ENCODE peak calls at places on chromosome 15, in eight cellular contexts. S, L, K, A, O, Y, F and M are unnamed samples.

GRCh38 chr15:92797168-92798052 is 102.7 kb upstream of the CHD2 start:
- DNase-seq in A (no peak), K (peak), L (no peak), F (peak), S (peak), Y (peak), O (no peak), M (peak)

GRCh38 chr15:48861813-48862431 is 16.0 kb upstream of the EID1 start:
- DNase-seq in L (peak), O (peak), K (peak), Y (peak), S (peak), F (peak), A (no peak), M (peak)

GRCh38 chr15:40274350-40275274 is 8.3 kb downstream of the ANKRD63 start:
- DNase-seq in O (peak), L (peak), F (peak), K (peak), S (peak), Y (peak), A (peak), M (peak)

GRCh38 chr15:31452595-31453557 is 126.2 kb downstream of the KLF13 start:
- DNase-seq in S (no peak), A (no peak), L (no peak), K (no peak), Y (no peak), F (no peak), O (no peak), M (no peak)

GRCh38 chr15:70602834-70603560 is 160.4 kb downstream of the UACA start:
- DNase-seq in O (no peak), L (no peak), K (no peak), A (no peak), F (no peak), Y (no peak), S (no peak), M (no peak)

GRCh38 chr15:64623347-64624024 is 151.9 kb downstream of the RBPMS2 start:
- DNase-seq in F (no peak), S (no peak), O (no peak), A (no peak), Y (no peak), K (no peak), L (peak), M (no peak)

GRCh38 chr15:77869021-77869895 is 208.3 kb downstream of the TBC1D2B start:
- DNase-seq in L (no peak), S (peak), F (no peak), A (no peak), K (no peak), O (no peak), Y (no peak), M (peak)

GRCh38 chr15:51600114-51600513 is 22.5 kb downstream of the DMXL2 start:
- DNase-seq in F (no peak), Y (no peak), S (peak), L (no peak), K (peak), A (no peak), O (no peak), M (peak)

GRCh38 chr15:87722941-87723691 is 533.4 kb downstream of the NTRK3 start:
- DNase-seq in L (no peak), S (no peak), O (no peak), A (no peak), F (no peak), K (no peak), Y (no peak), M (peak)

GRCh38 chr15:98801234-98801561 is 152.9 kb downstream of the IGF1R start:
- DNase-seq in K (no peak), L (no peak), S (no peak), O (no peak), F (peak), A (no peak), Y (no peak), M (no peak)

GRCh38 chr15:25545017-25545416 is 106.2 kb upstream of the UBE3A start:
- DNase-seq in Y (no peak), K (no peak), A (no peak), S (peak), O (no peak), L (no peak), F (no peak), M (no peak)

GRCh38 chr15:96342611-96343528 is 12.4 kb downstream of the NR2F2 start:
- DNase-seq in F (no peak), Y (no peak), L (no peak), O (no peak), S (no peak), A (no peak), K (no peak), M (no peak)

GRCh38 chr15:43975326-43975725 is 148.5 kb downstream of the WDR76 start:
- DNase-seq in Y (no peak), F (no peak), O (no peak), S (no peak), K (no peak), A (no peak), L (no peak), M (no peak)

GRCh38 chr15:72599855-72600464 is 54.5 kb upstream of the GOLGA6B start:
- DNase-seq in F (peak), A (no peak), S (peak), K (peak), O (no peak), Y (peak), L (no peak), M (no peak)

GRCh38 chr15:88018865-88019626 is 237.5 kb downstream of the NTRK3 start:
- DNase-seq in A (no peak), L (no peak), S (peak), F (no peak), K (no peak), Y (no peak), O (no peak), M (peak)

GRCh38 chr15:43410572-43411214 is 39.8 kb downstream of the TUBGCP4 start:
- DNase-seq in S (peak), K (peak), Y (no peak), O (no peak), L (no peak), F (no peak), A (no peak), M (no peak)

GRCh38 chr15:70770863-70771262 is 7.5 kb upstream of the UACA start:
- DNase-seq in K (no peak), A (no peak), L (no peak), S (no peak), O (no peak), F (no peak), Y (no peak), M (peak)

GRCh38 chr15:72047020-72047419 is 70.9 kb downstream of the MYO9A start:
- DNase-seq in F (no peak), K (peak), S (peak), L (no peak), A (no peak), Y (no peak), O (no peak), M (peak)

GRCh38 chr15:68594533-68595259 is 15.9 kb downstream of the CORO2B start:
- DNase-seq in S (no peak), L (no peak), A (no peak), O (no peak), Y (no peak), K (no peak), F (no peak), M (no peak)

GRCh38 chr15:74957301-74958035 is 896 bp upstream of the RPP25 start:
- DNase-seq in L (peak), O (no peak), F (no peak), K (no peak), A (no peak), S (peak), Y (no peak), M (no peak)

GRCh38 chr15:74320358-74321247 is 46.8 kb downstream of the CYP11A1 start:
- DNase-seq in O (peak), S (peak), A (peak), Y (no peak), L (peak), K (peak), F (peak), M (peak)

GRCh38 chr15:56930663-56931313 is 12.3 kb downstream of the TCF12 start:
- DNase-seq in K (no peak), Y (no peak), L (no peak), S (no peak), O (no peak), F (no peak), A (no peak), M (no peak)

GRCh38 chr15:60391722-60392340 is 6.0 kb downstream of the ANXA2 start:
- DNase-seq in L (no peak), Y (no peak), O (no peak), S (no peak), K (no peak), A (no peak), F (no peak), M (no peak)

GRCh38 chr15:39666671-39667070 is 85.8 kb downstream of the THBS1 start:
- DNase-seq in O (no peak), S (peak), Y (no peak), L (no peak), F (no peak), A (no peak), K (no peak), M (peak)

GRCh38 chr15:67992834-67993233 is 61.3 kb upstream of the PIAS1 start:
- DNase-seq in K (no peak), F (no peak), O (no peak), L (no peak), A (no peak), S (no peak), Y (no peak), M (peak)

GRCh38 chr15:31013863-31014607 is 22.6 kb upstream of the MTMR10 start:
- DNase-seq in Y (no peak), L (no peak), F (no peak), A (no peak), S (no peak), K (no peak), O (no peak), M (no peak)

GRCh38 chr15:52008698-52009434 is 10.2 kb upstream of the MAPK6 start:
- DNase-seq in O (no peak), L (no peak), A (no peak), F (peak), K (no peak), S (no peak), Y (no peak), M (no peak)

GRCh38 chr15:31325432-31325975 is 1.1 kb upstream of the KLF13 start:
- DNase-seq in S (no peak), F (peak), O (peak), Y (peak), A (peak), L (peak), K (peak), M (no peak)

GRCh38 chr15:70956196-70956595 is 63.6 kb downstream of the LRRC49 start:
- DNase-seq in F (no peak), L (no peak), A (no peak), S (peak), O (no peak), K (no peak), Y (no peak), M (no peak)

GRCh38 chr15:65323071-65323511 is 18.6 kb downstream of the RNU5B-1 start:
- DNase-seq in O (no peak), L (no peak), F (peak), Y (no peak), S (peak), K (peak), A (no peak), M (no peak)

GRCh38 chr15:50181206-50181982 is 602 bp upstream of the SLC27A2 start:
- DNase-seq in F (peak), O (no peak), S (no peak), A (no peak), Y (no peak), K (no peak), L (no peak), M (no peak)

GRCh38 chr15:90665288-90666134 is 51.6 kb upstream of the BLM start:
- DNase-seq in L (peak), A (peak), K (peak), O (no peak), F (peak), Y (peak), S (peak), M (peak)

GRCh38 chr15:78050851-78051250 is 26.7 kb downstream of the TBC1D2B start:
- DNase-seq in O (no peak), L (no peak), A (no peak), S (no peak), Y (no peak), F (no peak), K (no peak), M (no peak)

GRCh38 chr15:40421246-40422157 is 15.9 kb downstream of the IVD start:
- DNase-seq in L (peak), A (peak), Y (peak), F (peak), O (peak), K (peak), S (peak), M (no peak)